ENCODE peak calls at places on chromosomes 12 and 14, in eight cellular contexts. One of them, this sample, is unnamed.

GRCh38 chr12:44053550-44054243 is 217.8 kb downstream of the TMEM117 start:
- DNase-seq in MCF 10A: peak
- DNase-seq in amniotic stem cell: peak
- DNase-seq in NB4: no peak
- DNase-seq in NCI-H460: no peak
- DNase-seq in NCI-H748 treated with DMSO at 0.1 percent for 48 hours: no peak
- DNase-seq in stomach: no peak
- DNase-seq in NAMALWA: no peak
- DNase-seq in this sample: no peak

GRCh38 chr14:104802913-104803184 is 1.9 kb downstream of the ZBTB42 start:
- DNase-seq in MCF 10A: no peak
- DNase-seq in NCI-H460: no peak
- DNase-seq in amniotic stem cell: no peak
- DNase-seq in NB4: no peak
- DNase-seq in NCI-H748 treated with DMSO at 0.1 percent for 48 hours: no peak
- DNase-seq in stomach: no peak
- DNase-seq in NAMALWA: no peak
- DNase-seq in this sample: no peak

GRCh38 chr14:59330455-59330854 is 134.7 kb downstream of the GPR135 start:
- DNase-seq in amniotic stem cell: no peak
- DNase-seq in NCI-H748 treated with DMSO at 0.1 percent for 48 hours: no peak
- DNase-seq in stomach: no peak
- DNase-seq in NB4: no peak
- DNase-seq in NAMALWA: peak
- DNase-seq in MCF 10A: no peak
- DNase-seq in NCI-H460: no peak
- DNase-seq in this sample: no peak

GRCh38 chr12:65464930-65465329 is 186.4 kb downstream of the MSRB3 start:
- DNase-seq in MCF 10A: peak
- DNase-seq in NAMALWA: no peak
- DNase-seq in amniotic stem cell: peak
- DNase-seq in NCI-H748 treated with DMSO at 0.1 percent for 48 hours: no peak
- DNase-seq in stomach: no peak
- DNase-seq in NCI-H460: no peak
- DNase-seq in NB4: no peak
- DNase-seq in this sample: no peak

GRCh38 chr12:50822082-50822481 is 20.6 kb upstream of the TMPRSS12 start:
- DNase-seq in amniotic stem cell: no peak
- DNase-seq in NAMALWA: no peak
- DNase-seq in NB4: peak
- DNase-seq in NCI-H460: no peak
- DNase-seq in MCF 10A: no peak
- DNase-seq in stomach: no peak
- DNase-seq in NCI-H748 treated with DMSO at 0.1 percent for 48 hours: no peak
- DNase-seq in this sample: no peak

GRCh38 chr14:100828448-100828834 is 2.5 kb downstream of the MEG3 start:
- DNase-seq in stomach: no peak
- DNase-seq in NCI-H460: no peak
- DNase-seq in amniotic stem cell: peak
- DNase-seq in NB4: no peak
- DNase-seq in NCI-H748 treated with DMSO at 0.1 percent for 48 hours: no peak
- DNase-seq in NAMALWA: no peak
- DNase-seq in MCF 10A: no peak
- DNase-seq in this sample: no peak

GRCh38 chr14:102005336-102005735 is 41.0 kb downstream of the DYNC1H1 start:
- DNase-seq in MCF 10A: no peak
- DNase-seq in stomach: no peak
- DNase-seq in NB4: no peak
- DNase-seq in NAMALWA: no peak
- DNase-seq in NCI-H460: no peak
- DNase-seq in amniotic stem cell: no peak
- DNase-seq in NCI-H748 treated with DMSO at 0.1 percent for 48 hours: no peak
- DNase-seq in this sample: no peak

GRCh38 chr12:93982847-93983315 is 165.5 kb upstream of the PLXNC1 start:
- DNase-seq in amniotic stem cell: peak
- DNase-seq in stomach: no peak
- DNase-seq in NAMALWA: peak
- DNase-seq in NB4: peak
- DNase-seq in MCF 10A: peak
- DNase-seq in NCI-H460: no peak
- DNase-seq in NCI-H748 treated with DMSO at 0.1 percent for 48 hours: peak
- DNase-seq in this sample: no peak

GRCh38 chr12:68746572-68747180 is 700 bp downstream of the SLC35E3 start:
- DNase-seq in NCI-H460: peak
- DNase-seq in stomach: peak
- DNase-seq in NB4: peak
- DNase-seq in MCF 10A: peak
- DNase-seq in NCI-H748 treated with DMSO at 0.1 percent for 48 hours: peak
- DNase-seq in amniotic stem cell: peak
- DNase-seq in NAMALWA: peak
- DNase-seq in this sample: peak

GRCh38 chr12:5102261-5102789 is 58.6 kb downstream of the KCNA5 start:
- DNase-seq in NB4: no peak
- DNase-seq in NAMALWA: no peak
- DNase-seq in NCI-H748 treated with DMSO at 0.1 percent for 48 hours: no peak
- DNase-seq in amniotic stem cell: no peak
- DNase-seq in NCI-H460: no peak
- DNase-seq in stomach: no peak
- DNase-seq in MCF 10A: no peak
- DNase-seq in this sample: no peak

GRCh38 chr12:109512608-109513007 is 35.2 kb downstream of the UBE3B start:
- DNase-seq in NAMALWA: no peak
- DNase-seq in NB4: no peak
- DNase-seq in amniotic stem cell: no peak
- DNase-seq in NCI-H460: no peak
- DNase-seq in stomach: no peak
- DNase-seq in NCI-H748 treated with DMSO at 0.1 percent for 48 hours: no peak
- DNase-seq in MCF 10A: no peak
- DNase-seq in this sample: no peak

GRCh38 chr14:91373591-91374245 is 43.9 kb downstream of the CCDC88C start:
- DNase-seq in NB4: peak
- DNase-seq in stomach: no peak
- DNase-seq in NAMALWA: peak
- DNase-seq in MCF 10A: no peak
- DNase-seq in amniotic stem cell: no peak
- DNase-seq in NCI-H460: no peak
- DNase-seq in NCI-H748 treated with DMSO at 0.1 percent for 48 hours: no peak
- DNase-seq in this sample: no peak

GRCh38 chr12:102808412-102808811 is 108.6 kb downstream of the PAH start:
- DNase-seq in NCI-H748 treated with DMSO at 0.1 percent for 48 hours: no peak
- DNase-seq in stomach: no peak
- DNase-seq in NAMALWA: no peak
- DNase-seq in NB4: no peak
- DNase-seq in amniotic stem cell: no peak
- DNase-seq in MCF 10A: no peak
- DNase-seq in NCI-H460: no peak
- DNase-seq in this sample: no peak

GRCh38 chr14:101444116-101444515 is 117.2 kb upstream of the DIO3 start:
- DNase-seq in stomach: no peak
- DNase-seq in NB4: peak
- DNase-seq in NCI-H460: peak
- DNase-seq in MCF 10A: peak
- DNase-seq in NAMALWA: no peak
- DNase-seq in amniotic stem cell: no peak
- DNase-seq in NCI-H748 treated with DMSO at 0.1 percent for 48 hours: no peak
- DNase-seq in this sample: no peak

GRCh38 chr12:57759360-57759980 is 4.6 kb downstream of the MARCHF9 start:
- DNase-seq in amniotic stem cell: no peak
- DNase-seq in NAMALWA: peak
- DNase-seq in stomach: no peak
- DNase-seq in NB4: peak
- DNase-seq in NCI-H748 treated with DMSO at 0.1 percent for 48 hours: no peak
- DNase-seq in NCI-H460: no peak
- DNase-seq in MCF 10A: peak
- DNase-seq in this sample: no peak

GRCh38 chr14:63770187-63770807 is 42.4 kb upstream of the SGPP1 start:
- DNase-seq in stomach: peak
- DNase-seq in NB4: peak
- DNase-seq in NCI-H748 treated with DMSO at 0.1 percent for 48 hours: peak
- DNase-seq in MCF 10A: peak
- DNase-seq in NAMALWA: peak
- DNase-seq in amniotic stem cell: peak
- DNase-seq in NCI-H460: peak
- DNase-seq in this sample: no peak

GRCh38 chr12:54991161-54991991 is 6.8 kb upstream of the TESPA1 start:
- DNase-seq in stomach: no peak
- DNase-seq in MCF 10A: no peak
- DNase-seq in amniotic stem cell: no peak
- DNase-seq in NAMALWA: peak
- DNase-seq in NCI-H748 treated with DMSO at 0.1 percent for 48 hours: no peak
- DNase-seq in NCI-H460: no peak
- DNase-seq in NB4: no peak
- DNase-seq in this sample: no peak

GRCh38 chr12:46676797-46677520 is 148.8 kb downstream of the SLC38A4 start:
- DNase-seq in NCI-H748 treated with DMSO at 0.1 percent for 48 hours: no peak
- DNase-seq in NB4: no peak
- DNase-seq in stomach: no peak
- DNase-seq in NCI-H460: no peak
- DNase-seq in NAMALWA: no peak
- DNase-seq in amniotic stem cell: no peak
- DNase-seq in MCF 10A: peak
- DNase-seq in this sample: peak

GRCh38 chr12:102009796-102010195 is 52.0 kb downstream of the WASHC3 start:
- DNase-seq in MCF 10A: no peak
- DNase-seq in stomach: no peak
- DNase-seq in NAMALWA: no peak
- DNase-seq in amniotic stem cell: no peak
- DNase-seq in NCI-H748 treated with DMSO at 0.1 percent for 48 hours: no peak
- DNase-seq in NB4: no peak
- DNase-seq in NCI-H460: no peak
- DNase-seq in this sample: no peak

GRCh38 chr14:96956464-96957239 is 159.5 kb downstream of the VRK1 start:
- DNase-seq in NB4: no peak
- DNase-seq in NCI-H460: no peak
- DNase-seq in NCI-H748 treated with DMSO at 0.1 percent for 48 hours: no peak
- DNase-seq in amniotic stem cell: no peak
- DNase-seq in NAMALWA: no peak
- DNase-seq in stomach: no peak
- DNase-seq in MCF 10A: no peak
- DNase-seq in this sample: no peak

GRCh38 chr12:67468549-67469245 is 179.8 kb upstream of the DYRK2 start:
- DNase-seq in amniotic stem cell: no peak
- DNase-seq in NAMALWA: no peak
- DNase-seq in MCF 10A: no peak
- DNase-seq in stomach: no peak
- DNase-seq in NCI-H748 treated with DMSO at 0.1 percent for 48 hours: no peak
- DNase-seq in NCI-H460: no peak
- DNase-seq in NB4: no peak
- DNase-seq in this sample: no peak

GRCh38 chr14:54839681-54840080 is 62.9 kb downstream of the GCH1 start:
- DNase-seq in stomach: no peak
- DNase-seq in NAMALWA: no peak
- DNase-seq in NB4: no peak
- DNase-seq in NCI-H460: no peak
- DNase-seq in amniotic stem cell: no peak
- DNase-seq in MCF 10A: peak
- DNase-seq in NCI-H748 treated with DMSO at 0.1 percent for 48 hours: no peak
- DNase-seq in this sample: no peak

GRCh38 chr14:106436310-106436905 is 910.0 kb downstream of the TMEM121 start:
- DNase-seq in amniotic stem cell: no peak
- DNase-seq in NAMALWA: peak
- DNase-seq in MCF 10A: peak
- DNase-seq in NCI-H460: peak
- DNase-seq in stomach: no peak
- DNase-seq in NB4: peak
- DNase-seq in NCI-H748 treated with DMSO at 0.1 percent for 48 hours: peak
- DNase-seq in this sample: peak

GRCh38 chr14:50452979-50453705 is 56.5 kb upstream of the CDKL1 start:
- DNase-seq in NAMALWA: no peak
- DNase-seq in amniotic stem cell: no peak
- DNase-seq in NCI-H460: no peak
- DNase-seq in stomach: no peak
- DNase-seq in NCI-H748 treated with DMSO at 0.1 percent for 48 hours: no peak
- DNase-seq in MCF 10A: peak
- DNase-seq in NB4: no peak
- DNase-seq in this sample: no peak

GRCh38 chr14:33484264-33484663 is 466.6 kb downstream of the EGLN3 start:
- DNase-seq in NCI-H748 treated with DMSO at 0.1 percent for 48 hours: no peak
- DNase-seq in stomach: no peak
- DNase-seq in MCF 10A: no peak
- DNase-seq in NB4: no peak
- DNase-seq in NAMALWA: peak
- DNase-seq in amniotic stem cell: no peak
- DNase-seq in NCI-H460: no peak
- DNase-seq in this sample: no peak

GRCh38 chr14:61813101-61813596 is 50.9 kb downstream of the SNAPC1 start:
- DNase-seq in NAMALWA: no peak
- DNase-seq in MCF 10A: no peak
- DNase-seq in NCI-H748 treated with DMSO at 0.1 percent for 48 hours: no peak
- DNase-seq in NCI-H460: no peak
- DNase-seq in stomach: no peak
- DNase-seq in amniotic stem cell: no peak
- DNase-seq in NB4: no peak
- DNase-seq in this sample: no peak

GRCh38 chr14:102538598-102539543 is 29.3 kb upstream of the ANKRD9 start:
- DNase-seq in stomach: no peak
- DNase-seq in amniotic stem cell: no peak
- DNase-seq in NB4: no peak
- DNase-seq in NCI-H748 treated with DMSO at 0.1 percent for 48 hours: no peak
- DNase-seq in NCI-H460: no peak
- DNase-seq in NAMALWA: no peak
- DNase-seq in MCF 10A: no peak
- DNase-seq in this sample: no peak

GRCh38 chr14:87888136-87888999 is 104.6 kb downstream of the GALC start:
- DNase-seq in NB4: peak
- DNase-seq in NAMALWA: peak
- DNase-seq in MCF 10A: peak
- DNase-seq in NCI-H460: peak
- DNase-seq in NCI-H748 treated with DMSO at 0.1 percent for 48 hours: peak
- DNase-seq in amniotic stem cell: no peak
- DNase-seq in stomach: no peak
- DNase-seq in this sample: no peak

GRCh38 chr14:55547650-55548315 is 32.2 kb upstream of the KTN1 start:
- DNase-seq in amniotic stem cell: no peak
- DNase-seq in NB4: no peak
- DNase-seq in MCF 10A: no peak
- DNase-seq in NAMALWA: no peak
- DNase-seq in NCI-H460: no peak
- DNase-seq in NCI-H748 treated with DMSO at 0.1 percent for 48 hours: no peak
- DNase-seq in stomach: no peak
- DNase-seq in this sample: no peak

GRCh38 chr14:59244581-59244980 is 56.1 kb downstream of the DAAM1 start:
- DNase-seq in NB4: no peak
- DNase-seq in stomach: no peak
- DNase-seq in MCF 10A: no peak
- DNase-seq in NCI-H460: no peak
- DNase-seq in amniotic stem cell: no peak
- DNase-seq in NCI-H748 treated with DMSO at 0.1 percent for 48 hours: peak
- DNase-seq in NAMALWA: no peak
- DNase-seq in this sample: no peak

GRCh38 chr14:36256131-36256801 is 64.2 kb downstream of the MBIP start:
- DNase-seq in NB4: peak
- DNase-seq in stomach: peak
- DNase-seq in NAMALWA: no peak
- DNase-seq in amniotic stem cell: no peak
- DNase-seq in NCI-H748 treated with DMSO at 0.1 percent for 48 hours: no peak
- DNase-seq in MCF 10A: peak
- DNase-seq in NCI-H460: no peak
- DNase-seq in this sample: no peak

GRCh38 chr14:51201890-51202289 is 38.2 kb upstream of the TMX1 start:
- DNase-seq in MCF 10A: no peak
- DNase-seq in amniotic stem cell: no peak
- DNase-seq in NCI-H460: no peak
- DNase-seq in NB4: no peak
- DNase-seq in stomach: no peak
- DNase-seq in NAMALWA: no peak
- DNase-seq in NCI-H748 treated with DMSO at 0.1 percent for 48 hours: no peak
- DNase-seq in this sample: no peak

GRCh38 chr12:52518574-52519469 is 1.4 kb downstream of the KRT5 start:
- DNase-seq in MCF 10A: peak
- DNase-seq in NAMALWA: no peak
- DNase-seq in NCI-H748 treated with DMSO at 0.1 percent for 48 hours: no peak
- DNase-seq in amniotic stem cell: no peak
- DNase-seq in stomach: no peak
- DNase-seq in NCI-H460: no peak
- DNase-seq in NB4: no peak
- DNase-seq in this sample: no peak

GRCh38 chr14:37824936-37825698 is 229.7 kb downstream of the TTC6 start:
- DNase-seq in MCF 10A: no peak
- DNase-seq in stomach: no peak
- DNase-seq in NCI-H460: no peak
- DNase-seq in amniotic stem cell: no peak
- DNase-seq in NCI-H748 treated with DMSO at 0.1 percent for 48 hours: no peak
- DNase-seq in NAMALWA: no peak
- DNase-seq in NB4: no peak
- DNase-seq in this sample: no peak

This sample was measured in left colon.